ENCODE peak calls at places on chromosomes 1 and 21, in four cellular contexts. X is foreskin melanocyte, Z is MV-4-11, Y is SK-N-MC. M is an unnamed sample.

GRCh38 chr1:31095298-31095981 is 29.9 kb upstream of the PUM1 start:
- DNase-seq in X (peak), Z (no peak), Y (no peak), M (peak)

GRCh38 chr1:231279081-231279480 is 38.1 kb downstream of the GNPAT start:
- DNase-seq in X (no peak), Z (no peak), Y (no peak), M (no peak)

GRCh38 chr1:2826316-2826715 is 24.8 kb upstream of the TTC34 start:
- DNase-seq in X (no peak), Z (no peak), Y (no peak), M (no peak)

GRCh38 chr1:112905420-112906154 is 50.4 kb downstream of the SLC16A1 start:
- DNase-seq in X (no peak), Z (peak), Y (no peak), M (no peak)

GRCh38 chr1:150165622-150166612 is 16.2 kb downstream of the PLEKHO1 start:
- DNase-seq in X (no peak), Z (peak), Y (no peak), M (peak)

GRCh38 chr1:99849413-99849743 is 783 bp upstream of the AGL start:
- DNase-seq in X (no peak), Z (no peak), Y (no peak), M (no peak)

GRCh38 chr1:205528887-205529825 is 24.7 kb downstream of the CDK18 start:
- DNase-seq in X (no peak), Z (no peak), Y (no peak), M (peak)

GRCh38 chr21:31503467-31503866 is 156.0 kb upstream of the SOD1 start:
- DNase-seq in X (no peak), Z (no peak), Y (no peak), M (no peak)

GRCh38 chr1:118481091-118481490 is 296.1 kb upstream of the SPAG17 start:
- DNase-seq in X (no peak), Z (no peak), Y (no peak), M (no peak)

GRCh38 chr1:32023351-32023750 is 9.7 kb downstream of the KHDRBS1 start:
- DNase-seq in X (no peak), Z (no peak), Y (no peak), M (no peak)

GRCh38 chr1:152189657-152190442 is 30.8 kb upstream of the RPTN start:
- DNase-seq in X (peak), Z (peak), Y (peak), M (peak)

GRCh38 chr1:61979729-61980128 is 214.9 kb upstream of the L1TD1 start:
- DNase-seq in X (no peak), Z (no peak), Y (no peak), M (no peak)

GRCh38 chr1:116988248-116988647 is 13.3 kb upstream of the CD101 start:
- DNase-seq in X (no peak), Z (no peak), Y (no peak), M (peak)

GRCh38 chr1:112674986-112675727 is 698 bp downstream of the MOV10 start:
- DNase-seq in X (no peak), Z (no peak), Y (no peak), M (no peak)

GRCh38 chr1:107009286-107009685 is 47.2 kb upstream of the PRMT6 start:
- DNase-seq in X (no peak), Z (no peak), Y (no peak), M (no peak)

GRCh38 chr1:88168126-88168525 is 515.9 kb upstream of the PKN2 start:
- DNase-seq in X (no peak), Z (no peak), Y (no peak), M (no peak)

GRCh38 chr1:203629509-203630082 is 3.0 kb downstream of the ATP2B4 start:
- DNase-seq in X (no peak), Z (no peak), Y (no peak), M (no peak)

GRCh38 chr1:42035205-42035829 is 116.6 kb upstream of the HIVEP3 start:
- DNase-seq in X (no peak), Z (peak), Y (no peak), M (peak)

GRCh38 chr1:23083714-23084480 is 64.6 kb downstream of the KDM1A start:
- DNase-seq in X (no peak), Z (no peak), Y (no peak), M (no peak)

GRCh38 chr1:245469734-245470133 is 314.9 kb downstream of the KIF26B start:
- DNase-seq in X (no peak), Z (no peak), Y (no peak), M (no peak)

GRCh38 chr1:961132-961652 is 808 bp downstream of the KLHL17 start:
- DNase-seq in X (no peak), Z (no peak), Y (no peak), M (no peak)

GRCh38 chr1:34753163-34753562 is 1.7 kb upstream of the GJB5 start:
- DNase-seq in X (no peak), Z (no peak), Y (no peak), M (no peak)

GRCh38 chr1:235866207-235866912 is at the start of gene LYST:
- DNase-seq in X (no peak), Z (no peak), Y (no peak), M (no peak)

GRCh38 chr1:229119876-229120275 is 151.0 kb upstream of the RAB4A start:
- DNase-seq in X (no peak), Z (no peak), Y (no peak), M (no peak)

GRCh38 chr1:235739124-235739523 is 89.5 kb upstream of the GNG4 start:
- DNase-seq in X (no peak), Z (no peak), Y (no peak), M (no peak)

GRCh38 chr1:3614755-3615742 is 3.7 kb upstream of the MEGF6 start:
- DNase-seq in X (no peak), Z (peak), Y (no peak), M (no peak)

GRCh38 chr21:45607021-45607921 is 36.3 kb upstream of the PCBP3 start:
- DNase-seq in X (no peak), Z (no peak), Y (no peak), M (no peak)

GRCh38 chr1:33370286-33370685 is 49.4 kb upstream of the A3GALT2 start:
- DNase-seq in X (no peak), Z (no peak), Y (no peak), M (no peak)

GRCh38 chr1:61042679-61043009 is 39.7 kb upstream of the NFIA start:
- DNase-seq in X (no peak), Z (no peak), Y (no peak), M (no peak)

GRCh38 chr21:32333953-32334673 is 35.5 kb downstream of the MRAP start:
- DNase-seq in X (no peak), Z (no peak), Y (no peak), M (no peak)

GRCh38 chr21:46005481-46005881 is 23.9 kb downstream of the COL6A1 start:
- DNase-seq in X (no peak), Z (no peak), Y (no peak), M (no peak)

GRCh38 chr1:160575112-160575664 is 4.1 kb downstream of the CD84 start:
- DNase-seq in X (no peak), Z (peak), Y (no peak), M (no peak)

GRCh38 chr1:218383051-218383450 is 37.9 kb downstream of the TGFB2 start:
- DNase-seq in X (no peak), Z (no peak), Y (no peak), M (no peak)

M was measured in COLO829.